ENCODE peak calls at places on chromosome 1, in five cellular contexts. A, L, P, J and I are unnamed samples.

GRCh38 chr1:63918395-63918945 is 144.7 kb downstream of the ROR1 start:
- DNase-seq in P (no peak), A (no peak), J (no peak), L (no peak), I (no peak)

GRCh38 chr1:7648761-7649384 is 122.2 kb upstream of the VAMP3 start:
- DNase-seq in P (no peak), A (no peak), L (no peak), J (no peak), I (no peak)

GRCh38 chr1:231931846-231932454 is 305.4 kb downstream of the DISC1 start:
- DNase-seq in L (no peak), J (peak), P (peak), A (no peak), I (peak)

GRCh38 chr1:24438423-24438901 is 22.9 kb downstream of the NIPAL3 start:
- DNase-seq in J (no peak), P (no peak), A (no peak), L (no peak), I (no peak)

GRCh38 chr1:198151688-198152087 is 5.1 kb upstream of the NEK7 start:
- DNase-seq in P (peak), A (no peak), J (no peak), L (no peak), I (no peak)

GRCh38 chr1:7501259-7501560 is 269.9 kb upstream of the VAMP3 start:
- DNase-seq in P (no peak), A (no peak), J (no peak), L (no peak), I (no peak)

GRCh38 chr1:164718821-164719220 is 159.8 kb downstream of the PBX1 start:
- DNase-seq in A (no peak), P (peak), J (no peak), L (no peak), I (no peak)

GRCh38 chr1:101739826-101740330 is 256.8 kb downstream of the OLFM3 start:
- DNase-seq in A (no peak), J (no peak), P (no peak), L (no peak), I (no peak)

GRCh38 chr1:27342778-27343638 is 1.2 kb downstream of the SYTL1 start:
- DNase-seq in P (no peak), L (no peak), A (peak), J (peak), I (peak)

GRCh38 chr1:232131715-232132391 is 498.1 kb downstream of the SIPA1L2 start:
- DNase-seq in A (no peak), P (no peak), L (no peak), J (no peak), I (no peak)